ENCODE peak calls at places on chromosomes 7 and 10, in five cellular contexts. C, P, F, A and T are unnamed samples.

GRCh38 chr7:153002164-153002563 is 242.6 kb downstream of the ACTR3B start:
- DNase-seq in C (no peak), P (no peak), F (no peak), A (no peak), T (no peak)

GRCh38 chr7:21753071-21753470 is 192.6 kb downstream of the CDCA7L start:
- DNase-seq in C (no peak), P (no peak), F (no peak), A (no peak), T (no peak)

GRCh38 chr7:4958477-4959301 is at the start of gene MMD2:
- DNase-seq in C (peak; percentile 40), P (no peak), F (no peak), A (no peak), T (no peak)

GRCh38 chr10:32577448-32577847 is 131.5 kb downstream of the CCDC7 start:
- DNase-seq in C (no peak), P (no peak), F (no peak), A (no peak), T (peak; percentile 69)

GRCh38 chr7:2512179-2512644 is 7.4 kb upstream of the LFNG start:
- DNase-seq in C (no peak), P (no peak), F (no peak), A (peak; percentile 81), T (no peak)

GRCh38 chr7:23065974-23066373 is 39.6 kb upstream of the KLHL7 start:
- DNase-seq in C (no peak), P (peak; percentile 8), F (peak; percentile 51), A (no peak), T (peak; percentile 68)

GRCh38 chr10:33201056-33201780 is 133.2 kb downstream of the NRP1 start:
- DNase-seq in C (no peak), P (peak; percentile 90), F (no peak), A (no peak), T (no peak)

GRCh38 chr10:45375101-45375500 is 1.1 kb downstream of the ALOX5 start:
- DNase-seq in C (no peak), P (no peak), F (no peak), A (no peak), T (no peak)

GRCh38 chr10:79223346-79224048 is 123.8 kb upstream of the PPIF start:
- DNase-seq in C (peak; percentile 88), P (peak; percentile 99), F (no peak), A (no peak), T (no peak)

GRCh38 chr10:15306881-15307280 is 64.2 kb downstream of the FAM171A1 start:
- DNase-seq in C (no peak), P (no peak), F (no peak), A (no peak), T (no peak)

GRCh38 chr7:16891874-16892620 is 10.3 kb upstream of the AGR3 start:
- DNase-seq in C (no peak), P (no peak), F (peak; percentile 65), A (no peak), T (no peak)

GRCh38 chr7:92613720-92614119 is 23.5 kb upstream of the FAM133B start:
- DNase-seq in C (no peak), P (no peak), F (no peak), A (no peak), T (no peak)

GRCh38 chr10:84224411-84225028 is 824 bp downstream of the LRIT2 start:
- DNase-seq in C (no peak), P (no peak), F (no peak), A (no peak), T (no peak)

GRCh38 chr10:43202657-43203490 is 64.0 kb downstream of the RASGEF1A start:
- DNase-seq in C (peak; percentile 43), P (peak; percentile 12), F (no peak), A (no peak), T (no peak)

GRCh38 chr7:98116656-98117461 is 10.2 kb downstream of the LMTK2 start:
- DNase-seq in C (peak; percentile 45), P (no peak), F (peak; percentile 80), A (no peak), T (no peak)

GRCh38 chr7:117008849-117009531 is 55.7 kb downstream of the ST7 start:
- DNase-seq in C (no peak), P (peak; percentile 87), F (no peak), A (no peak), T (peak; percentile 56)

GRCh38 chr10:118669020-118669766 is 73.7 kb upstream of the PRLHR start:
- DNase-seq in C (no peak), P (peak; percentile 85), F (no peak), A (no peak), T (peak; percentile 79)

GRCh38 chr10:127579640-127580039 is 30.5 kb downstream of the NPS start:
- DNase-seq in C (no peak), P (no peak), F (no peak), A (no peak), T (no peak)

GRCh38 chr10:50946991-50947781 is 61.8 kb upstream of the A1CF start:
- DNase-seq in C (no peak), P (no peak), F (no peak), A (no peak), T (no peak)

GRCh38 chr7:5677538-5678294 is 103.7 kb downstream of the RNF216 start:
- DNase-seq in C (peak; percentile 79), P (peak; percentile 87), F (peak; percentile 62), A (peak; percentile 44), T (peak; percentile 67)

GRCh38 chr10:73889014-73889413 is 14.7 kb upstream of the CAMK2G start:
- DNase-seq in C (no peak), P (peak; percentile 41), F (peak; percentile 97), A (peak; percentile 90), T (no peak)

GRCh38 chr10:48983648-48984359 is 44.2 kb upstream of the LRRC18 start:
- DNase-seq in C (no peak), P (no peak), F (no peak), A (no peak), T (no peak)
- TF ChIP-seq CTCF in C (no peak), P (no peak), F (no peak), A (no peak), T (peak; percentile 27)

GRCh38 chr10:104923501-104923900 is 282.4 kb downstream of the SORCS3 start:
- DNase-seq in C (no peak), P (no peak), F (no peak), A (no peak), T (no peak)

GRCh38 chr10:104925232-104925851 is 284.3 kb downstream of the SORCS3 start:
- DNase-seq in C (no peak), P (peak; percentile 2), F (no peak), A (peak; percentile 9), T (no peak)

GRCh38 chr10:104920476-104920875 is 279.4 kb downstream of the SORCS3 start:
- DNase-seq in C (no peak), P (no peak), F (no peak), A (no peak), T (no peak)

GRCh38 chr10:104924101-104924795 is 283.2 kb downstream of the SORCS3 start:
- DNase-seq in C (no peak), P (no peak), F (no peak), A (no peak), T (no peak)

DNA sequence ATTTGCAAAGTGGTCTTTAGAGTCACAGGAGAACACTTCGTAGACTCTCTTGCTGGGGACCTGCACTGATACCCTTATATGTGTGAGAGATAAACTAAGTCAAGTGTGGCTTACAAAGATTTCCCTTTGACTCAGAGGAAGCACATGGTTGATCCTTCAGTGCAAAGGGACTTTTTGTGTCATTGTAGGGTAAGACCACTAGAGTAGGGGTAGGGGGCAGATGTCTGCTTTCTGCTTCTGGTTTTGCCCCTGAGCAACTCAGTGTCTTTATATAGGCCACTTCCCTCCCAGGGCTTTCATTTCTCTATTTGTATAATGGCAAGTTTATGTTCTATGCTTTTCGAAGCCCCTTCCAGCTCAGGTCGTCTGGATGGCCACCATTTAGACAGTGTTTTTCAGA is 281.7 kb downstream of the SORCS3 start:
- DNase-seq in C (no peak), P (no peak), F (no peak), A (no peak), T (no peak)
- TF ChIP-seq CTCF in C (no peak), P (no peak), F (no peak), A (no peak), T (no peak)

GRCh38 chr7:151115121-151115835 is 29.0 kb downstream of the AGAP3 start:
- DNase-seq in C (no peak), P (peak; percentile 38), F (no peak), A (no peak), T (no peak)
- TF ChIP-seq CTCF in C (no peak), P (no peak), F (no peak), A (no peak), T (no peak)

GRCh38 chr7:35801392-35802101 is 690 bp downstream of the SEPTIN7 start:
- DNase-seq in C (peak; percentile 84), P (peak; percentile 81), F (peak; percentile 61), A (peak; percentile 60), T (peak; percentile 59)
- TF ChIP-seq CTCF in C (peak; percentile 54), P (peak; percentile 73), F (peak; percentile 86), A (peak; percentile 47), T (peak; percentile 85)